ENCODE peak calls at places on chromosomes 7 and 10, in ten cellular contexts. H is Right ventricle myocardium superior; D is lower leg skin; S is brain microvascular endothelial cell; B is hepatic stellate cell; E is NCI-H1105; Q is T-helper 1 cell; U is ureter; O is thoracic aorta; C is activated naive CD4-positive, alpha-beta T cell. N is an unnamed sample.

GRCh38 chr10:10785627-10786333 is 231.9 kb upstream of the CELF2 start:
- DNase-seq in Q (no peak), C (no peak), B (no peak), U (no peak), O (no peak), S (peak; percentile 32), D (no peak), H (no peak), E (no peak), N (no peak)

GRCh38 chr7:134016223-134016941 is 110.8 kb upstream of the LRGUK start:
- DNase-seq in H (no peak), Q (no peak), C (no peak), O (no peak), E (peak; percentile 37), S (peak; percentile 21), B (peak; percentile 23), D (no peak), U (no peak), N (peak; percentile 67)

GRCh38 chr7:22356010-22356854 is 722 bp downstream of the RAPGEF5 start:
- DNase-seq in U (no peak), S (no peak), C (no peak), B (no peak), E (no peak), O (no peak), Q (no peak), D (no peak), H (no peak), N (peak; percentile 58)

GRCh38 chr7:12386237-12386839 is 17.3 kb downstream of the VWDE start:
- DNase-seq in E (peak; percentile 74), O (no peak), H (no peak), Q (no peak), B (no peak), S (no peak), C (no peak), U (no peak), D (no peak), N (peak; percentile 47)

GRCh38 chr7:143299840-143300239 is 11.7 kb downstream of the CASP2 start:
- DNase-seq in C (peak; percentile 55), D (no peak), E (no peak), S (no peak), Q (peak; percentile 24), B (no peak), U (no peak), O (no peak), H (peak; percentile 55), N (peak; percentile 55)

GRCh38 chr10:59432207-59432900 is 70.0 kb upstream of the FAM13C start:
- DNase-seq in D (no peak), U (no peak), E (no peak), C (no peak), B (no peak), S (peak; percentile 21), H (no peak), Q (no peak), O (no peak), N (no peak)

GRCh38 chr7:32059289-32060045 is 10.7 kb downstream of the PDE1C start:
- DNase-seq in C (no peak), B (no peak), S (no peak), E (no peak), Q (no peak), U (no peak), O (no peak), H (no peak), D (no peak), N (no peak)

GRCh38 chr10:4127518-4128315 is 342.7 kb upstream of the KLF6 start:
- DNase-seq in O (no peak), H (no peak), Q (no peak), S (no peak), B (no peak), E (no peak), U (peak; percentile 55), C (no peak), D (no peak), N (no peak)

GRCh38 chr10:16470747-16471146 is 33.9 kb downstream of the PTER start:
- DNase-seq in Q (no peak), E (no peak), S (no peak), D (peak; percentile 22), B (no peak), C (no peak), H (peak; percentile 43), O (no peak), U (no peak), N (no peak)

GRCh38 chr7:6071406-6071805 is 40.2 kb downstream of the ANKRD61 start:
- DNase-seq in E (no peak), H (no peak), S (no peak), Q (no peak), C (no peak), B (no peak), U (no peak), D (no peak), O (no peak), N (no peak)

GRCh38 chr7:31767686-31768358 is 80.8 kb downstream of the PPP1R17 start:
- DNase-seq in U (no peak), H (no peak), B (no peak), C (no peak), O (no peak), S (no peak), E (no peak), D (no peak), Q (no peak), N (no peak)